ENCODE peak calls at places on chromosome 7, in eight cellular contexts. W, Y, Z, D, B, S, G and X are unnamed samples.
A peak's percentile ranks its signal among the peaks of the same experiment; 100 is the strongest.

GRCh38 chr7:40755438-40755837 is 620.6 kb downstream of the SUGCT start:
- DNase-seq in D (no peak), Y (no peak), Z (no peak), W (no peak), S (no peak), B (no peak), G (no peak), X (peak; percentile 13)

GRCh38 chr7:117322741-117323584 is at the start of gene WNT2:
- DNase-seq in G (no peak), B (no peak), Y (no peak), Z (no peak), W (no peak), S (no peak), D (no peak), X (peak; percentile 63)

GRCh38 chr7:14381936-14382335 is 392.5 kb upstream of the ETV1 start:
- DNase-seq in Z (no peak), B (no peak), W (no peak), G (no peak), D (no peak), S (no peak), Y (no peak), X (no peak)

GRCh38 chr7:3695602-3696001 is 394.6 kb downstream of the SDK1 start:
- DNase-seq in Y (no peak), S (no peak), D (no peak), B (no peak), Z (peak; percentile 15), G (no peak), W (no peak), X (no peak)

GRCh38 chr7:29337628-29338116 is 143.1 kb downstream of the CHN2 start:
- DNase-seq in Z (no peak), S (no peak), B (no peak), G (peak; percentile 77), D (no peak), Y (no peak), W (no peak), X (peak; percentile 88)

GRCh38 chr7:150407588-150408392 is 28.7 kb downstream of the ZNF775 start:
- DNase-seq in G (no peak), S (no peak), W (no peak), D (no peak), Y (no peak), Z (no peak), B (no peak), X (no peak)

GRCh38 chr7:74625446-74625845 is 32.1 kb upstream of the GTF2I start:
- DNase-seq in D (no peak), Z (peak; percentile 73), Y (no peak), G (peak; percentile 34), B (no peak), S (no peak), W (no peak), X (peak; percentile 82)

GRCh38 chr7:3005257-3005656 is 38.4 kb downstream of the CARD11 start:
- DNase-seq in Z (no peak), G (no peak), Y (peak; percentile 3), S (no peak), D (no peak), W (no peak), B (no peak), X (no peak)

GRCh38 chr7:47336178-47337020 is 245.5 kb downstream of the TNS3 start:
- DNase-seq in G (peak; percentile 57), S (no peak), D (peak; percentile 81), Y (no peak), W (peak; percentile 80), Z (peak; percentile 67), B (no peak), X (peak; percentile 70)

GRCh38 chr7:15508258-15508657 is 53.6 kb downstream of the AGMO start:
- DNase-seq in W (no peak), D (no peak), Y (no peak), Z (peak; percentile 11), B (no peak), G (peak; percentile 4), S (no peak), X (peak; percentile 32)

GRCh38 chr7:117837841-117838240 is 35.4 kb downstream of the CTTNBP2 start:
- DNase-seq in G (no peak), B (no peak), S (no peak), W (no peak), Y (no peak), Z (no peak), D (no peak), X (no peak)

GRCh38 chr7:1028044-1028770 is 16.1 kb upstream of the GPR146 start:
- DNase-seq in W (peak; percentile 89), Y (peak; percentile 98), G (peak; percentile 72), D (peak; percentile 84), B (peak; percentile 96), S (peak; percentile 89), Z (peak; percentile 84), X (peak; percentile 81)

GRCh38 chr7:130490888-130491771 is 755 bp upstream of the MEST start:
- DNase-seq in G (no peak), D (peak; percentile 36), Y (peak; percentile 76), B (no peak), Z (no peak), W (no peak), S (no peak), X (peak; percentile 16)

GRCh38 chr7:106329971-106330733 is 45.4 kb upstream of the NAMPT start:
- DNase-seq in D (no peak), B (no peak), Z (peak; percentile 69), G (peak; percentile 78), S (no peak), Y (no peak), W (no peak), X (peak; percentile 80)

GRCh38 chr7:120717166-120717565 is 140.8 kb downstream of the TSPAN12 start:
- DNase-seq in Y (no peak), W (no peak), B (no peak), G (no peak), Z (no peak), S (no peak), D (no peak), X (no peak)

GRCh38 chr7:139777948-139778841 is at the start of gene HIPK2:
- DNase-seq in Y (peak; percentile 93), S (peak; percentile 87), W (no peak), D (peak; percentile 74), G (peak; percentile 54), Z (peak; percentile 79), B (peak; percentile 88), X (peak; percentile 56)

GRCh38 chr7:904847-905246 is 28.5 kb downstream of the GET4 start:
- DNase-seq in Z (peak; percentile 58), B (no peak), G (no peak), S (no peak), D (no peak), W (no peak), Y (no peak), X (peak; percentile 64)

GRCh38 chr7:114218283-114218682 is 196.3 kb upstream of the FOXP2 start:
- DNase-seq in W (no peak), Y (no peak), B (no peak), D (no peak), S (no peak), Z (no peak), G (no peak), X (no peak)

GRCh38 chr7:55172161-55172560 is 153.3 kb downstream of the EGFR start:
- DNase-seq in Z (no peak), D (no peak), W (no peak), Y (no peak), B (no peak), G (peak; percentile 6), S (no peak), X (no peak)

GRCh38 chr7:2621948-2622640 is 9.7 kb upstream of the TTYH3 start:
- DNase-seq in G (no peak), S (peak; percentile 32), D (no peak), Y (peak; percentile 82), B (peak; percentile 56), W (no peak), Z (no peak), X (no peak)

GRCh38 chr7:107811934-107812333 is 8.9 kb upstream of the SLC26A3 start:
- DNase-seq in Y (no peak), Z (no peak), S (no peak), B (no peak), D (peak; percentile 69), W (no peak), G (no peak), X (no peak)

GRCh38 chr7:6579446-6579845 is 2.2 kb downstream of the ZDHHC4 start:
- DNase-seq in S (no peak), W (no peak), Z (peak; percentile 33), G (no peak), Y (no peak), B (no peak), D (no peak), X (no peak)

GRCh38 chr7:27920281-27920946 is 180.5 kb downstream of the TAX1BP1 start:
- DNase-seq in B (no peak), S (no peak), Y (no peak), W (no peak), D (no peak), G (no peak), Z (no peak), X (no peak)
- H3K4me3 ChIP-seq in B (no peak overlapping the region), S (no peak overlapping the region), Y (peak overlapping the region; percentile 29), W (no peak overlapping the region), D (no peak overlapping the region), G (no peak overlapping the region), Z (no peak overlapping the region), X (no peak overlapping the region)

GRCh38 chr7:26397786-26398435 is 106.2 kb downstream of the SNX10 start:
- DNase-seq in D (peak; percentile 20), B (peak; percentile 13), Z (no peak), Y (peak; percentile 83), G (no peak), S (peak; percentile 81), W (no peak), X (no peak)
- TF ChIP-seq CTCF in D (no peak), B (no peak), Z (no peak), Y (no peak), G (no peak), S (no peak), W (peak; percentile 24), X (no peak)

DNA sequence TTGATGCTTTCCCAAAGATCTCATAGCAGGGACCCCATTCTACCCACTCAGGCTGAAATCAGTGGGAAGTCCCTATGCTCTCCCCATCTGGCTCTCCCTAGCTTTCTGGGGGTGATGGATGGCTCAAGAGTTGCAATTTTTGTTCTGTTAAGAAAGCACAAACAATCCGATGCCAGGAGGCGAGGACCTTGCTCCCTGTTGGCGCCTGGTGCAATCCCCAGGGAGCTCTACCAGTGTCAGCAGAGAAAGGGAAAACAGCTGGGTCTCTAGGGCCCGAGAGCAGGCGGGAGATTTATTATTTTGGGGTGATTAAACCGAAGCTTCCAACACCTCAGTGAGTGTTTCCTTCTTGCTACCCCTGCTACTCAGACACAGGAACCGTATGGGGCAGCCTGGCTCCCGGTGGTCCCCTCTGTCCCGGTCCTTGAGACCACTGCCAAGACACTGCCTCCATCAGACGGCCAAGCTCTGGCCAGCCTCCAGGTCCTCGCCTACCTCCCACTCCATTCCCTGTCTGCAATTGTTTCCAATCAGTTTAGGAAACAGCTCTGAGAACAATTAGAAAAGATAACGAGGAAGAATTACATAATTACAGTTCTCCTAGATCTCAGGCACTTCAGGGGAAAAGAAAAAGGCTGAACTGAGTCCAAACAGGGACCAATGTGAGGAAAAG is 147.9 kb downstream of the PLXNA4 start:
- DNase-seq in D (no peak), B (peak; percentile 38), Y (peak; percentile 77), S (no peak), Z (peak; percentile 56), W (no peak), G (no peak), X (no peak)
- H3K4me3 ChIP-seq in D (no peak overlapping the region), B (no peak overlapping the region), Y (no peak overlapping the region), S (no peak overlapping the region), Z (no peak overlapping the region), W (no peak overlapping the region), G (no peak overlapping the region), X (no peak overlapping the region)

GRCh38 chr7:13179775-13180448 is 492.5 kb downstream of the ARL4A start:
- DNase-seq in B (no peak), G (peak; percentile 7), D (no peak), Z (peak; percentile 4), S (no peak), Y (no peak), W (no peak), X (peak; percentile 16)

GRCh38 chr7:13181221-13181620 is 493.8 kb downstream of the ARL4A start:
- DNase-seq in W (no peak), G (peak; percentile 15), D (no peak), S (peak; percentile 63), Z (peak; percentile 19), Y (no peak), B (no peak), X (peak; percentile 24)

GRCh38 chr7:13179011-13179574 is 491.7 kb downstream of the ARL4A start:
- DNase-seq in D (no peak), G (no peak), Y (no peak), W (no peak), B (no peak), S (peak; percentile 10), Z (peak; percentile 12), X (peak; percentile 13)
- TF ChIP-seq CTCF in D (no peak), G (peak; percentile 5), Y (peak; percentile 5), W (peak; percentile 47), B (peak; percentile 23), S (peak; percentile 29), Z (no peak), X (no peak)